ENCODE peak calls at places on chromosome X, in six cellular contexts. R is K562, C is GM23338, S is WTC11, I is HepG2, U is GM12878. M is an unnamed sample.
A peak's percentile ranks its signal among the peaks of the same experiment; 100 is the strongest.

GRCh38 chrX:97401154-97401553 is 517.4 kb downstream of the RPA4 start:
- DNase-seq in R (no peak), C (no peak), S (no peak), I (peak; percentile 1), U (peak; percentile 68), M (no peak)

GRCh38 chrX:136810493-136810892 is 29.8 kb upstream of the ARHGEF6 start:
- DNase-seq in R (no peak), C (no peak), S (no peak), I (no peak), U (no peak), M (no peak)

GRCh38 chrX:133726211-133726630 is 259.2 kb downstream of the GPC3 start:
- DNase-seq in R (no peak), C (no peak), S (no peak), I (peak; percentile 27), U (no peak), M (no peak)

GRCh38 chrX:40111868-40112267 is 14.1 kb upstream of the BCOR start:
- DNase-seq in R (no peak), C (no peak), S (no peak), I (no peak), U (no peak), M (no peak)

GRCh38 chrX:107619836-107620235 is 8.5 kb upstream of the PRPS1 start:
- DNase-seq in R (no peak), C (no peak), S (no peak), I (peak; percentile 4), U (no peak), M (no peak)

GRCh38 chrX:16869393-16870094 is 618 bp downstream of the RBBP7 start:
- DNase-seq in R (peak; percentile 61), C (peak; percentile 60), S (peak; percentile 32), I (no peak), U (no peak), M (no peak)

GRCh38 chrX:134406230-134406794 is 53.7 kb upstream of the HPRT1 start:
- DNase-seq in R (peak; percentile 32), C (no peak), S (no peak), I (no peak), U (no peak), M (no peak)

GRCh38 chrX:102833136-102833535 is 103.9 kb upstream of the RAB40AL start:
- DNase-seq in R (no peak), C (peak; percentile 1), S (no peak), I (no peak), U (no peak), M (no peak)

GRCh38 chrX:48465336-48465933 is 4.6 kb downstream of the SLC38A5 start:
- DNase-seq in R (no peak), C (no peak), S (no peak), I (no peak), U (no peak), M (no peak)

GRCh38 chrX:20333672-20334071 is 67.0 kb upstream of the RPS6KA3 start:
- DNase-seq in R (no peak), C (no peak), S (no peak), I (no peak), U (no peak), M (no peak)

GRCh38 chrX:45009371-45010000 is 136.5 kb downstream of the KDM6A start:
- DNase-seq in R (no peak), C (no peak), S (no peak), I (no peak), U (no peak), M (no peak)

GRCh38 chrX:45007598-45007997 is 134.6 kb downstream of the KDM6A start:
- DNase-seq in R (no peak), C (no peak), S (no peak), I (no peak), U (peak; percentile 50), M (no peak)

GRCh38 chrX:45011597-45011996 is 138.6 kb downstream of the KDM6A start:
- DNase-seq in R (no peak), C (no peak), S (no peak), I (no peak), U (no peak), M (no peak)

GRCh38 chrX:45006002-45006800 is 133.2 kb downstream of the KDM6A start:
- DNase-seq in R (no peak), C (peak; percentile 29), S (no peak), I (no peak), U (no peak), M (no peak)

DNA sequence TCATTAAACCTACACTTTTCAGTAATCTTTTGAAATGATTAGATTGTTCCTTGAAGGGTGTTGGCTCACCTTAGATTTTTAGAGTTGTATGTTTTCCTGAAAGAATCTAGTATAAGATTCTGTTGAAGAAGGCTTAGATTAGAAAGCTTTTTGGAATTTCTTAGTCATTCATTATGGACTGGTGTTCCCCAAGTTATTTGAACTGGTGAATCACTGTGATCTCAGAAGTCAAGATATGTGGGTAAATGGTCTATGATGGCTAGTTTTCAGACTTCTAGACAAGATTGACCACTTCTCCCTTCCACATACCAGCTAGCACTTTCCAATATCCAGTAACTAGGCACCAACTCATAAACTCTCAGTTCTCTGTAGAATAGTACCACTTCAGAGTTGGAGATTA is 138.1 kb downstream of the KDM6A start:
- DNase-seq in R (no peak), C (no peak), S (no peak), I (no peak), U (no peak), M (no peak)
- TF ChIP-seq CREB1 in R (no peak), C (no peak), S (no peak), I (no peak), U (no peak), M (no peak)

GRCh38 chrX:11546917-11547316 is 118.8 kb downstream of the ARHGAP6 start:
- DNase-seq in R (no peak), C (no peak), S (no peak), I (no peak), U (no peak), M (no peak)
- TF ChIP-seq CREB1 in R (no peak), C (no peak), S (no peak), I (no peak), U (no peak), M (no peak)

DNA sequence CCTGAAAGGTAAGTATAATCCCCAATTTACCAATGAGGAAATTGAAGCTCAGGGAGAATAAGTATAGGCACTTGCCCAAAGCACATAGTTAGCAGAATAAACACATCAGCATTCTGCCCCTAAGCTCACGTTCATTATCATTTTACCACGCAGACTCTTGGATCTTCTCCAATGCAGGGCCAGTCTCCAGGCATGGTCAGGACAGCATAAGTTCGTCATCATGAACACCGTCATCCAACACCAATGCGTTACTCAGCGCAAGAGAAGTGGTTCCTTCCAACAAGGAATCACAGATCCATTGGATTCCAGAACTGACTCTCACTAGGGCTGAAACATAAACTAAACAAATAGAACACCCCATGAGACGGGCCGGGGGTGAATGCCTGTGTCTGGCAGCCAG is 86.5 kb upstream of the GPM6B start:
- DNase-seq in R (no peak), C (no peak), S (no peak), I (no peak), U (no peak), M (no peak)
- TF ChIP-seq CREB1 in R (no peak), C (no peak), S (no peak), I (no peak), U (no peak), M (no peak)

DNA sequence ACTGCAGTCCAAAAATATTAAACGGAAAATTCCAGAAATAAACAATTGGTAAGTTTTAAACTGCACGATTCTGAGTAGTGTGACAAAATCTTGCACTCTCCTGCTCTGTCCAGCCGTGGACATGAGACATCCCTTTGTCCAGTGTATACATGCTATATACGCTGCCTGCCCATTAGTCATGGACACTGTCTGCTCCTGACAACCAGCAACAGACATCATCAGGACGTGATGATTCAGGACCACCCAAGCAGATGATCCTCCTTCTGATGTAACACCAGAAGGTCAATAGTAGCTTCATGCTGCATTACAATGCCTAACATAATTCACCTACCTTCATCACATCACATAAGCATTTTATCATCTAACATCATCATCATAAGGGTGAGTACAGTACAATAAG is 36.3 kb downstream of the ATRX start:
- DNase-seq in R (no peak), C (no peak), S (no peak), I (no peak), U (no peak), M (no peak)
- TF ChIP-seq CREB1 in R (no peak), C (no peak), S (no peak), I (no peak), U (no peak), M (no peak)

DNA sequence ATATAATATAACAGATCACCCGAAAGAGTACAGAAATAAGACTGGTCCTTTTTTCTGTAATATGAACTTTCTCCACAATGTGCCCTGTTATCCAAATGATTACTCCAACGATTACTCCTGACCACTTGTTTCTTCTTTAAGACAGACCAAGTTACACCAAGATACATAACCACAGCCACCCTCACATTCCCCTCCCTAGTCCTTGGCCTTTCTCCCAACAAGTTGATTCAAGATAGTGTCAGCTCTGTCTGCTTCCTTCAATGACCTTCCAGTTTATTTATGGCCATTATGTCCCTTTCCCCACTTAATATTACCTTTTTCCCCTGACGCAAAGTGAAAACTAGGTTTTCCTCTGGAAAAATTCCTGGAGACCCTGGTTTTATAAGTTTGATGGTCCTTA is 397.2 kb downstream of the FAM47B start:
- DNase-seq in R (no peak), C (no peak), S (no peak), I (no peak), U (no peak), M (no peak)
- TF ChIP-seq CREB1 in R (no peak), C (no peak), S (no peak), I (no peak), U (no peak), M (no peak)

GRCh38 chrX:53447441-53447840 is 13.3 kb upstream of the HSD17B10 start:
- DNase-seq in R (no peak), C (no peak), S (no peak), I (no peak), U (no peak), M (no peak)

GRCh38 chrX:53441531-53442321 is 7.6 kb upstream of the HSD17B10 start:
- DNase-seq in R (no peak), C (peak; percentile 78), S (peak; percentile 82), I (peak; percentile 62), U (peak; percentile 38), M (no peak)

GRCh38 chrX:53442322-53442631 is 8.1 kb upstream of the HSD17B10 start:
- DNase-seq in R (no peak), C (no peak), S (no peak), I (no peak), U (no peak), M (no peak)

GRCh38 chrX:53449632-53450031 is 15.5 kb upstream of the HSD17B10 start:
- DNase-seq in R (no peak), C (no peak), S (no peak), I (no peak), U (no peak), M (no peak)

GRCh38 chrX:53445977-53446376 is 11.8 kb upstream of the HSD17B10 start:
- DNase-seq in R (peak; percentile 47), C (peak; percentile 76), S (peak; percentile 51), I (peak; percentile 19), U (no peak), M (peak; percentile 48)
- TF ChIP-seq CREB1 in R (no peak), C (no peak), S (no peak), I (no peak), U (no peak), M (no peak)